ENCODE peak calls at places on chromosomes 12 and 14, in four cellular contexts. R, A, T and W are unnamed samples.

GRCh38 chr14:77838756-77839565 is 39.1 kb downstream of the ADCK1 start:
- DNase-seq in A (no peak), T (no peak), R (no peak), W (no peak)

GRCh38 chr14:105480807-105481801 is 5.6 kb upstream of the CRIP1 start:
- DNase-seq in A (peak), T (peak), R (peak), W (peak)

GRCh38 chr12:110039085-110039807 is 9.1 kb downstream of the C12orf76 start:
- DNase-seq in T (peak), A (no peak), R (no peak), W (peak)

GRCh38 chr12:103799504-103800251 is 41.4 kb downstream of the NT5DC3 start:
- DNase-seq in A (no peak), R (no peak), T (peak), W (peak)

GRCh38 chr14:77421241-77421640 is 2.1 kb downstream of the NOXRED1 start:
- DNase-seq in T (peak), R (no peak), A (no peak), W (no peak)

GRCh38 chr14:90561920-90562319 is 165.1 kb downstream of the CALM1 start:
- DNase-seq in A (no peak), T (no peak), R (no peak), W (no peak)

GRCh38 chr14:89658977-89659670 is 242.1 kb upstream of the FOXN3 start:
- DNase-seq in R (no peak), T (no peak), A (no peak), W (no peak)

GRCh38 chr14:95034806-95035205 is 122.5 kb downstream of the DICER1 start:
- DNase-seq in R (no peak), T (no peak), A (no peak), W (no peak)

GRCh38 chr14:89015016-89015415 is 190.6 kb downstream of the TTC8 start:
- DNase-seq in R (no peak), A (no peak), T (no peak), W (no peak)

GRCh38 chr12:1203735-1204019 is 212.7 kb downstream of the ERC1 start:
- DNase-seq in T (no peak), A (no peak), R (no peak), W (no peak)

GRCh38 chr14:93039649-93040315 is 75.9 kb downstream of the ITPK1 start:
- DNase-seq in T (no peak), A (no peak), R (no peak), W (no peak)

GRCh38 chr12:12336049-12336411 is 14.0 kb downstream of the MANSC1 start:
- DNase-seq in A (no peak), T (no peak), R (no peak), W (peak)

GRCh38 chr12:53696655-53697321 is 20.9 kb upstream of the ATP5MC2 start:
- DNase-seq in A (peak), R (no peak), T (no peak), W (peak)

GRCh38 chr12:105876426-105876927 is 262.3 kb downstream of the NUAK1 start:
- DNase-seq in A (no peak), R (no peak), T (no peak), W (no peak)